ENCODE peak calls at places on chromosomes 16 and 17, in five cellular contexts. H is IMR-90, U is heart left ventricle, O is progenitor cell of endocrine pancreas, Q is AG09319. J is an unnamed sample.

GRCh38 chr17:70110443-70110880 is 35.4 kb downstream of the KCNJ16 start:
- DNase-seq in H (peak; percentile 36), U (peak; percentile 44), Q (no peak), O (no peak), J (no peak)

GRCh38 chr16:65122974-65123845 is 1.3 kb upstream of the CDH11 start:
- DNase-seq in O (no peak), U (peak; percentile 52), H (peak; percentile 63), Q (peak; percentile 50), J (no peak)

GRCh38 chr17:37067555-37068111 is 118.9 kb downstream of the AATF start:
- DNase-seq in Q (peak; percentile 62), U (no peak), O (no peak), H (peak; percentile 83), J (peak; percentile 90)

GRCh38 chr17:18004345-18004744 is 31.7 kb downstream of the DRC3 start:
- DNase-seq in H (peak; percentile 52), O (no peak), U (no peak), Q (no peak), J (no peak)

GRCh38 chr17:17824119-17824779 is 12.5 kb downstream of the SREBF1 start:
- DNase-seq in H (no peak), Q (no peak), U (no peak), O (no peak), J (no peak)

GRCh38 chr16:59586331-59586730 is 852.2 kb upstream of the GOT2 start:
- DNase-seq in H (no peak), U (no peak), Q (no peak), O (no peak), J (no peak)

GRCh38 chr17:69729937-69730336 is 315.4 kb downstream of the MAP2K6 start:
- DNase-seq in Q (no peak), O (no peak), H (peak; percentile 62), U (no peak), J (peak; percentile 81)

GRCh38 chr17:83067071-83067717 is 12.2 kb upstream of the METRNL start:
- DNase-seq in Q (no peak), H (no peak), U (peak; percentile 15), O (no peak), J (no peak)

GRCh38 chr17:62722625-62723024 is 85.5 kb downstream of the MARCHF10 start:
- DNase-seq in H (peak; percentile 43), O (no peak), U (no peak), Q (no peak), J (no peak)

GRCh38 chr17:745406-745805 is 6.7 kb downstream of the GEMIN4 start:
- DNase-seq in U (no peak), H (no peak), O (no peak), Q (no peak), J (no peak)

GRCh38 chr16:52976539-52977167 is 76.0 kb downstream of the CHD9NB start:
- DNase-seq in O (no peak), Q (no peak), H (peak; percentile 22), U (no peak), J (peak; percentile 60)

GRCh38 chr16:71627631-71628236 is 1.8 kb downstream of the MARVELD3 start:
- DNase-seq in U (no peak), H (no peak), Q (no peak), O (no peak), J (no peak)

GRCh38 chr16:17359778-17360177 is 111.0 kb downstream of the XYLT1 start:
- DNase-seq in H (peak; percentile 70), O (no peak), Q (no peak), U (no peak), J (peak; percentile 18)

GRCh38 chr17:17042851-17043667 is 802 bp downstream of the MPRIP start:
- DNase-seq in O (no peak), U (no peak), H (peak; percentile 66), Q (no peak), J (peak; percentile 62)

GRCh38 chr16:55018881-55019280 is 88.2 kb downstream of the IRX5 start:
- DNase-seq in U (no peak), H (no peak), Q (no peak), O (no peak), J (no peak)

GRCh38 chr16:55019419-55020131 is 88.9 kb downstream of the IRX5 start:
- DNase-seq in H (no peak), U (no peak), O (no peak), Q (no peak), J (no peak)

GRCh38 chr16:55021595-55022475 is 91.2 kb downstream of the IRX5 start:
- DNase-seq in H (no peak), U (no peak), O (no peak), Q (no peak), J (peak; percentile 57)
- TF ChIP-seq CTCF in H (no peak), U (peak; percentile 7), O (peak; percentile 33), Q (no peak), J (no peak)

GRCh38 chr17:28675980-28676379 is 14.0 kb downstream of the SUPT6H start:
- DNase-seq in Q (no peak), O (no peak), U (no peak), H (no peak), J (peak; percentile 43)
- TF ChIP-seq CTCF in Q (no peak), O (peak; percentile 47), U (no peak), H (no peak), J (no peak)

GRCh38 chr17:80320496-80320895 is 59.8 kb downstream of the RNF213 start:
- DNase-seq in H (no peak), Q (no peak), U (no peak), O (no peak), J (no peak)

GRCh38 chr17:80319999-80320344 is 59.3 kb downstream of the RNF213 start:
- DNase-seq in U (no peak), H (peak; percentile 53), Q (no peak), O (no peak), J (no peak)

GRCh38 chr17:80317706-80317980 is 57.0 kb downstream of the RNF213 start:
- DNase-seq in U (no peak), H (no peak), Q (no peak), O (no peak), J (no peak)

GRCh38 chr17:80318166-80318565 is 57.5 kb downstream of the RNF213 start:
- DNase-seq in O (no peak), U (no peak), H (no peak), Q (no peak), J (no peak)

DNA sequence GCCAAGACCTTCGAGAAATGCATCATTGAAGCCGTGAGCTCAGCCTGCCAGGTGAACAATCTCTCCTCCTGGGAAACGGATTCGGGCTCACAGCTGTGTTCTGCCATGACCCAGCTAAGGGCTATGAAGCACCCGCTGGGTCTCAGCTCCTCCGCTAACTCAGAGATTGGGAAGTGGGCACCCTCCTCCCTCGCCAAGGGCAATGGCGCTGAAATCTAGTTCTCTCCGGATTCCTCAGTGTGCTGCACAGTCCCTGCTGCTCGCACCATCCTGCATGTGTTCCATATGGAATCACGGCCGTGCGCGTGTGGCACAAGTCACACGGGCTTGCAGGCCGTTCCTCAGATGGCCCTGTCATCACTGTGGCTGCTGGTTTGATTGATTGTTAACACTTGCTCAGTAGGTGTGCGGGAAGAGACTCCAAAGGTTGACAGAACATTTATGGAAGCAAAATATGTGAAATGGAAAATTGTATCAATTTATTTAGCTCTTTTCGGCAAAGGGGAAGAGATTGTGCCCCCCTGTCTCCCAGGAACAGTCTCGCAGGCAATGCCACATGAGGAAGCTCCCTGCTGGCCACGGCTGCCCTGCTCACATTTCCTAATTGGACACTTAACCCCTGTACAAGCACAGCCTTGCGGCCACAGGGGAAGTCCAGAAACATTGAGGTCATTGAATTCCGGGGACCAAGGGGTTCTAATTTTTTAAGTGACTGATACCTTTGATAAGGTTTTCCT is 58.8 kb downstream of the RNF213 start:
- DNase-seq in Q (no peak), U (no peak), H (no peak), O (no peak), J (no peak)
- TF ChIP-seq CTCF in Q (no peak), U (no peak), H (no peak), O (no peak), J (no peak)

DNA sequence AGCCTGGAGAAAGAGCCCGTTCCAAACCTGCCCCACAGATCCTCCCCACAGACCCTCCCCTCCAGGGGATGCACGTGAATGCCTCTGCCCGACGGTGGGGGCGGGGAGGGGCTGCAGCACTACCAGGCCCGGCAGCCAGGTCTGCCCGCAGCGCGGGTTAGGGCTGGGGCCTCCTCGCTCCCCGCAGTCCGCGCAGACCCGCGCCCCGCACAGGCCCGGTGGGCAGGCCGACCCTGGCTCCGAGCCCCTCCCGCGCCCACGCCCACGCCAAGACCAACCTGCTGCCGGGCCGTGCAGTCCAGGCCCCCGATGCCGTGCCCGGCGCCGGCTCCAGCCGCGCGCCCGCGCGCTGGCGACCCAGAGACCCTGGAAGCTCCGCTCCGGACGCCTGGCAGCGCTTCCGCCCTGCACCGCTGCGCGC is at the start of gene RPUSD1:
- DNase-seq in U (peak; percentile 33), O (peak; percentile 43), H (no peak), Q (no peak), J (no peak)
- TF ChIP-seq CTCF in U (peak; percentile 5), O (no peak), H (no peak), Q (no peak), J (no peak)

DNA sequence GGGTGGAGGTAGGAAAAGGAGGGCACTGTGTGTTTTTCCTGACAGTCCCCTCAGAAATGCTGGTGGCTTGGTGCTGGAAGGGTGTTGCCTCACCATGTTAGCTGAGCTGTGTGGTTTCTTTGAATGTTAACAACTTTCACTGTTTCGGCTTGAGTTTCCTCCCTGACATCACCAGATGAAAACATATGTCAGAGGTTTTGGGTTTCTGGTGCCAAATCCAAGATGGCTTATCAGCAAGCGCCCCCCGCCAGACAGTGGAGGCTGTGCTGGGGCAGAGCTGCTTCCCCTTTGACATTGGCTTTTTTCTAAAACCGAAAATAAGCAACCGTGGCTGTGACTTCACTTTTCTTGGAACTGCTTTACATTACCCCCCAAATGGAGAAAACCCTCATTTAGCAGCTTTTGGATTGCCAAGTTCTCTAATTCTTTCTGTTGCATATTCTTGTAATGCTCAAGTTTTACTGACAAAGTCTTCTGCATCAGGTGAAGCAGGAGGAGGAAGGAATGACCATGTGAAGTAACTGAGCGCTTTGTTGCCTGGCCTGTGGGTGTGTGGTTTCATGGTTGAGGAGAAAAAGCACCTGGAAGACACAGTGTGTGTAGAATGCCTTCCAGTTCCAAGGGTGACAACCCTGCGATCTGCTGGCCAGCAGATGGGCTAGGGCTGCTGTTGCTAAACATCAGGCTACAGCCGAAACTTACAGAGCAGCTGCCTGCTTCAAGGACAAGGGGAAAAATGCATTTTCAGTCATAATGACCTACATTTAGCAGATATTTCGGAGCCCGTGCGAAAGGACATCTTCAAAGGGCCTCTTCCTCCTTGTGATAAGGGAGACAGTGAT is 9.7 kb downstream of the RMI2 start:
- DNase-seq in H (peak; percentile 92), O (no peak), U (no peak), Q (no peak), J (no peak)
- TF ChIP-seq CTCF in H (peak; percentile 11), O (no peak), U (no peak), Q (peak; percentile 8), J (no peak)

GRCh38 chr16:14300631-14301149 is 229.6 kb downstream of the MRTFB start:
- DNase-seq in U (peak; percentile 70), O (no peak), Q (peak; percentile 63), H (peak; percentile 85), J (peak; percentile 85)
- TF ChIP-seq CTCF in U (peak; percentile 61), O (peak; percentile 49), Q (peak; percentile 81), H (peak; percentile 79), J (peak; percentile 76)

J was measured in MCF 10A.